ENCODE peak calls at places on chromosomes 3 and 15, in six cellular contexts. J is GM13977, N is fibroblast of mammary gland, S is kidney epithelial cell, L is RWPE1, H is PC-3. V is an unnamed sample.

GRCh38 chr15:85010114-85010471 is 28.4 kb downstream of the PDE8A start:
- DNase-seq in J (no peak), N (no peak), S (no peak), L (no peak), H (no peak), V (no peak)

GRCh38 chr3:122991236-122991985 is 36.2 kb downstream of the SEMA5B start:
- DNase-seq in J (no peak), N (no peak), S (no peak), L (no peak), H (no peak), V (no peak)

GRCh38 chr3:174775603-174776002 is 83.5 kb upstream of the NAALADL2 start:
- DNase-seq in J (no peak), N (no peak), S (no peak), L (no peak), H (no peak), V (no peak)

GRCh38 chr3:122497425-122497824 is 17.3 kb downstream of the KPNA1 start:
- DNase-seq in J (peak), N (peak), S (peak), L (peak), H (peak), V (peak)

GRCh38 chr15:92693922-92694331 is 38.4 kb upstream of the FAM174B start:
- DNase-seq in J (no peak), N (peak), S (no peak), L (no peak), H (peak), V (peak)

GRCh38 chr15:36612063-36612788 is 32.8 kb downstream of the CDIN1 start:
- DNase-seq in J (no peak), N (peak), S (no peak), L (peak), H (peak), V (no peak)

GRCh38 chr3:116299646-116300081 is 145.6 kb downstream of the LSAMP start:
- DNase-seq in J (peak), N (no peak), S (peak), L (no peak), H (no peak), V (no peak)

GRCh38 chr3:124117486-124117885 is 125.6 kb upstream of the ROPN1 start:
- DNase-seq in J (no peak), N (peak), S (no peak), L (no peak), H (peak), V (no peak)

GRCh38 chr15:60660290-60661051 is 181.5 kb upstream of the ICE2 start:
- DNase-seq in J (peak), N (peak), S (no peak), L (peak), H (no peak), V (no peak)

GRCh38 chr15:35992791-35993190 is 446.8 kb upstream of the DPH6 start:
- DNase-seq in J (no peak), N (no peak), S (no peak), L (no peak), H (no peak), V (no peak)

GRCh38 chr15:52071570-52071969 is 41.0 kb downstream of the BCL2L10 start:
- DNase-seq in J (no peak), N (no peak), S (no peak), L (peak), H (peak), V (no peak)

GRCh38 chr15:78069052-78069414 is 8.5 kb downstream of the TBC1D2B start:
- DNase-seq in J (no peak), N (no peak), S (no peak), L (no peak), H (no peak), V (peak)

GRCh38 chr3:119085070-119085439 is 50.4 kb upstream of the IGSF11 start:
- DNase-seq in J (no peak), N (no peak), S (no peak), L (no peak), H (no peak), V (no peak)
- TF ChIP-seq CTCF in J (no peak), N (no peak), S (no peak), L (no peak), H (no peak), V (no peak)

DNA sequence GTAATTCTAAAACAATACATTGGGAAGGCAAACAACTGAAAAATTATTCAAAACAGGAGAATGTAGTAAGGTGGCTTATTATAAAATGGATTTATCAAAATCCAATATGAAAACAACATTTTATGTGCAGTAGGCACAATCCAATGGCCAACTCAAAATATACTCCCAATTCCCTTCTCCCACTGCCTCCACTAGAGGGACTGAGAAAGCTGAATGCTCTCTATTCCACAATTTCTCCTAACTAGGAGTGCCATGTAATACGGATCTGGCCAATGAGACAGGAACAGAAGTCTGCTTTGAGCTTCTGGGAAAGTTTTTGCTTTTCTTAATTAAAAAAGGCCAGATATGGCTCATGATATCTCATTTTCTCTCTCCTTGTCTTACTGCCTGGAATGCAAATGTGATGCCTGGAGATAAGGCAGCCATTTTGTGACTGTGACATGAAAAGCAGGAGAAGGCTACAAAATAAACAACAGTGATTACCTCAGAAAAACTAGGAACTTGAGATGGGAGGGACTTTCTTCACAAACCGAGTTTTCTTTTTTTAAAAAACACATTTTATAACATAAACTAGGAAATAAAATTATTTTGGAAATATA is 18.8 kb upstream of the VGLL4 start:
- DNase-seq in J (no peak), N (peak), S (no peak), L (no peak), H (peak), V (no peak)
- TF ChIP-seq CTCF in J (peak), N (peak), S (peak), L (peak), H (peak), V (no peak)

GRCh38 chr3:51538459-51539290 is at the start of gene RAD54L2:
- DNase-seq in J (peak), N (peak), S (peak), L (peak), H (peak), V (peak)
- TF ChIP-seq CTCF in J (peak), N (no peak), S (no peak), L (no peak), H (peak), V (peak)

DNA sequence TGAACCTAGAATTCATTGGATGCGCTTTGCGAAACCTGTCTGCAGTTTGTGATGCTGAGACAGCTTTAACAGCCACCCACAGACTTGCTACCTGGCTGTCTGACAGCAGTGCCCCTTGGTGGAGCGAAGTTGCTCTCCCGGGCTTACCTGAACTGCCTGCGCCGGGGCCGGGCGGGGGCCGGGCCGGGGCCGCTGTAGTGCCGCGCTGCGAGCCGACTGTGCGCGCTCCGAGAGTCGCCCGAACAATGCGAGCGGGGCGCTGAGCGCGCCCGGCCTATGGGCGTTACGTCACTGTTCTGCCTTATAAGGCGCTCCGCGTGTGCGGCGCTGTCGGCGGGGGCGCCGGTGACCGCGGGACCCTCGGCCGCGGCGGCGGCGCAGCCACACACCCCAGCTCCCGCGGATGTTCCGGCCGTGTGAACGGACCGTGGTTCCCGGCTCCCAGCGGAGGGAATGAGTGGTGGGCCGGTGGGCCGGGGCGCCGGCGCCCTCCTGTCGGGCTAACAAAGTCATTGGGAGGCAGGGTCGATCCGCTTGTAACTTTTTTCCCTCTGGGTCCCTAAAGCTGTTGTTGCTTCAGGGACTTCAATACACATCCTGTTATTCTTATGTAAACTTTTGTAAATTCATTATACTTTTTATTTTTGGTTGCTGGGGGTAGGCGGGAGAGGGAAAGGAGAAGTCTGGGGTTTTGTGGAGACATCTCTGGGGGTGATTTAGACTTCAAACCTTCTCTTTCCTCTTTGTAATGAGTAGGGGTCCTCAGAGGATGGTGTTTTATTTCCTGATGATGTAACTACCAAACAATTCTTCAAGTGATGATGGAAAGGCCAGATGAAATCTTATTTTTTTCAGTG is 58.5 kb downstream of the CMSS1 start:
- DNase-seq in J (peak), N (peak), S (no peak), L (peak), H (no peak), V (peak)
- TF ChIP-seq CTCF in J (no peak), N (no peak), S (no peak), L (no peak), H (no peak), V (no peak)

GRCh38 chr3:37024092-37024491 is 30.8 kb downstream of the MLH1 start:
- DNase-seq in J (peak), N (peak), S (no peak), L (no peak), H (peak), V (no peak)
- TF ChIP-seq CTCF in J (peak), N (peak), S (peak), L (no peak), H (peak), V (peak)

GRCh38 chr3:8421711-8422110 is 79.9 kb upstream of the LMCD1 start:
- DNase-seq in J (no peak), N (no peak), S (no peak), L (no peak), H (no peak), V (no peak)

GRCh38 chr3:8420613-8421012 is 81.0 kb upstream of the LMCD1 start:
- DNase-seq in J (no peak), N (no peak), S (no peak), L (no peak), H (no peak), V (no peak)

GRCh38 chr3:8421267-8421666 is 80.4 kb upstream of the LMCD1 start:
- DNase-seq in J (no peak), N (no peak), S (no peak), L (no peak), H (peak), V (peak)

GRCh38 chr3:8424281-8424680 is 77.3 kb upstream of the LMCD1 start:
- DNase-seq in J (no peak), N (no peak), S (no peak), L (no peak), H (no peak), V (no peak)

GRCh38 chr3:8423307-8423706 is 78.3 kb upstream of the LMCD1 start:
- DNase-seq in J (no peak), N (no peak), S (no peak), L (no peak), H (no peak), V (no peak)
- TF ChIP-seq CTCF in J (no peak), N (no peak), S (no peak), L (no peak), H (no peak), V (no peak)

GRCh38 chr3:187072582-187072981 is 66.7 kb downstream of the RPL39L start:
- DNase-seq in J (peak), N (no peak), S (no peak), L (no peak), H (no peak), V (no peak)

GRCh38 chr3:187076297-187076696 is 63.0 kb downstream of the RPL39L start:
- DNase-seq in J (no peak), N (no peak), S (no peak), L (no peak), H (no peak), V (no peak)

GRCh38 chr3:187077085-187077484 is 62.2 kb downstream of the RPL39L start:
- DNase-seq in J (no peak), N (no peak), S (no peak), L (no peak), H (no peak), V (no peak)

GRCh38 chr3:187069857-187070516 is 69.3 kb downstream of the RPL39L start:
- DNase-seq in J (no peak), N (no peak), S (no peak), L (no peak), H (no peak), V (no peak)

DNA sequence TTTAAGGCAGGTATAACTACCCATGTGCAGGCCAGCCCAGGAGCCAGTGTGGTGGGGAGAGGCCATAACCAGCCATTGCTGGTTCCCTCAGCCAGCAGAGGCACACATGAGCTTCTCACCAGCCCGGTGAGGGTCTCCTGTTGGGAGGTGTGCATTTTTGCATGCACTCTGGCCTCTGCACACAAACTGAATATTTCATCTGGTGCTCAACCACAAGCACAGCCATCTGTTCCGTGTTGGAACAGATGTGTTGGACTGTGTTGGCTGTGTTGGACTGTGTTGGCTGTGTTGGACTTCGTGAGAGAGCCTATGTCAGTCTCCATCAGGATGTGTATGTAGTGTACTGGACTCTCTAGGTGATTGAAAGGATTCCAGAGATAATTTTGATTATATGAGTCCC is 67.2 kb downstream of the RPL39L start:
- DNase-seq in J (no peak), N (no peak), S (no peak), L (no peak), H (no peak), V (no peak)
- TF ChIP-seq CTCF in J (no peak), N (no peak), S (no peak), L (no peak), H (no peak), V (no peak)

GRCh38 chr3:61172684-61173083 is 78.6 kb downstream of the FHIT start:
- DNase-seq in J (no peak), N (no peak), S (no peak), L (no peak), H (peak), V (no peak)
- TF ChIP-seq CTCF in J (peak), N (no peak), S (peak), L (no peak), H (peak), V (no peak)

GRCh38 chr3:158792709-158793108 is 9.1 kb upstream of the MFSD1 start:
- DNase-seq in J (no peak), N (peak), S (no peak), L (peak), H (peak), V (no peak)

GRCh38 chr3:158791259-158791920 is 10.5 kb upstream of the MFSD1 start:
- DNase-seq in J (peak), N (peak), S (no peak), L (peak), H (peak), V (peak)

GRCh38 chr3:158788446-158788845 is 13.4 kb upstream of the MFSD1 start:
- DNase-seq in J (no peak), N (peak), S (no peak), L (no peak), H (peak), V (no peak)

GRCh38 chr3:158785972-158786371 is 15.9 kb upstream of the MFSD1 start:
- DNase-seq in J (no peak), N (no peak), S (no peak), L (no peak), H (no peak), V (no peak)

DNA sequence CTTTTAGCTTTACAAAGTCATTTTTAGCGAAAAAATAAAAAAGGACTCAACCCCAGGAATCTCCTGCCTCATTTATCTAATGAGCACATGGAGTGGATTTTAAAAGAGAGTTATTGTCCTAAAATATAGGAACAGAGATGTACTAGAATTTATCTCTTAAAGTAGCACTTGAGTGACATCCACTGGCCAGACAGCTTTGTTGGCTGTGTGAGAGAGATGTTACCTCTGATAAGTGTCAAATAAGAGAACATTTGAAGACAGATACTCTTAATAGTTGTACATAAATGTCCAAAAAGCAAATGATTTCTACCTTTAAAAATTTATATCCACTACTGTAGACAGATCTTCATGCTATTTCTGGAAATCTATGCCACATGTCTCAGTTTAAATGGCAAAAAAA is 12.3 kb upstream of the MFSD1 start:
- DNase-seq in J (no peak), N (peak), S (no peak), L (peak), H (peak), V (no peak)
- TF ChIP-seq CTCF in J (peak), N (peak), S (peak), L (peak), H (peak), V (no peak)

DNA sequence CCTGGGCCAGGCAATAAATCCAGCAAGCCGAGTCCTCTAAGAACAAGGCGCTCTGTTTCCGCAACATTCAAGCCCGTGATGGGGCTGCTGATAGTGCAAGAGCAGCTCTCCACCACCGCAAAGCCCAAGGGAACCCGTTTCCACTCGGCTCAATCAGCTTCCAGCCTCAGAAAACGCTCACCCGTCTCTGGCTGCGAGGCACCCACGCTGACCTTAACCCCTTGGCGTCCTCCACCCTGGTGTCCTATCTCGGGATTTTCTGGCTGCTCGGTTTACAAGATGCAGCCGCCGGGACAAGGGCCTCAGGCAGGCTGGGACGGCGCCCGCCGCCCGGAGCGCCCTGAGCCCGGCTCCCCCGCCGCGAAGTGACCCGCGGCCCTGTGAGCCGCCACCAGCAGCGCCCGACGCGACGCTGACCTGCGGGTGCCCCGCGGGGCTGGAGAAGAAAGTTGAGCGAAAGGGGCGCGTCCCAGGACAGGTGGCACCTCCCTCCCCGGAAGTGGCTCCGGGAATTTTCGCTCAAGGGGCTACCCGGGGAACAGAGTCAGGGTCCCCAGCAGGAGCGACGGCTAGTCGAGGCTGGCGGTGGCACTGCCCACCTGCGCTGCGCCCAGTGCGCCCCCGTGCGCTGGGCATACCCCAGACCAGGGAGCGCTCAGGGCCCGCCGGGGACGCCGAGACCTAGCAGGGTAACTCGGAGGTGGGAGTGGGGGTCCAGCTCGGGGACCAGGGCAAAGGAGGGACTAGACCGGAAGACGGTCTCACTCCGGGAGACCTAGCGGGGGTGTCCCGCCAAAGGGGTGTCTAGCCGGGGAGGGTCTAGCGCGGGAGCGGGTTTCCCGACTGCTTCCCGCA is 18.1 kb downstream of the SPATA12 start:
- DNase-seq in J (peak), N (peak), S (no peak), L (peak), H (peak), V (peak)
- TF ChIP-seq CTCF in J (peak), N (no peak), S (peak), L (peak), H (peak), V (no peak)